ENCODE peak calls at places on chromosomes 3 and 15, in nine cellular contexts. Y, O, L, F, N, T, D, G and M are unnamed samples.

GRCh38 chr15:40974921-40975320 is 21.6 kb downstream of the CHAC1 start:
- DNase-seq in O (no peak), G (no peak), T (no peak), N (no peak), L (no peak), F (no peak), D (no peak), Y (no peak), M (no peak)

GRCh38 chr3:139343895-139344856 is at the start of gene MRPS22:
- DNase-seq in L (peak), T (peak), F (peak), D (peak), O (peak), N (peak), G (peak), Y (peak), M (peak)

GRCh38 chr3:15512173-15512572 is 9.3 kb downstream of the COLQ start:
- DNase-seq in N (peak), G (no peak), Y (no peak), D (no peak), T (no peak), F (no peak), O (no peak), L (peak), M (no peak)

GRCh38 chr3:60136606-60137005 is 1086.8 kb upstream of the CFAP20DC start:
- DNase-seq in Y (no peak), L (no peak), D (no peak), T (no peak), G (no peak), F (no peak), N (no peak), O (no peak), M (no peak)

GRCh38 chr3:137948400-137949072 is 61.4 kb upstream of the CLDN18 start:
- DNase-seq in D (no peak), O (no peak), L (no peak), N (no peak), Y (no peak), T (no peak), F (no peak), G (no peak), M (no peak)

GRCh38 chr3:194928183-194928736 is 242.6 kb downstream of the FAM43A start:
- DNase-seq in L (no peak), F (peak), Y (peak), N (peak), D (no peak), G (peak), T (no peak), O (no peak), M (peak)

GRCh38 chr3:84877092-84877491 is 81.7 kb upstream of the CADM2 start:
- DNase-seq in Y (no peak), N (no peak), G (peak), F (no peak), L (no peak), O (no peak), D (no peak), T (no peak), M (no peak)

GRCh38 chr3:42961633-42962032 is 17.5 kb upstream of the GASK1A start:
- DNase-seq in L (peak), T (no peak), Y (peak), F (peak), G (peak), O (peak), N (peak), D (no peak), M (peak)

GRCh38 chr3:72797773-72798543 is 50.3 kb downstream of the SHQ1 start:
- DNase-seq in O (no peak), F (no peak), D (no peak), L (peak), N (peak), Y (no peak), T (no peak), G (no peak), M (peak)

GRCh38 chr3:194872669-194872977 is 186.9 kb downstream of the FAM43A start:
- DNase-seq in D (peak), G (peak), O (peak), N (peak), T (no peak), Y (no peak), L (peak), F (peak), M (peak)

GRCh38 chr3:197478746-197479668 is 76.8 kb downstream of the BDH1 start:
- DNase-seq in O (no peak), Y (no peak), F (peak), T (no peak), D (no peak), L (peak), G (peak), N (peak), M (no peak)

GRCh38 chr3:122902326-122902725 is 107.5 kb downstream of the SLC49A4 start:
- DNase-seq in F (peak), T (no peak), Y (no peak), G (peak), D (no peak), N (no peak), L (no peak), O (no peak), M (no peak)

GRCh38 chr15:63362873-63363272 is 18.8 kb downstream of the CA12 start:
- DNase-seq in O (no peak), D (no peak), N (no peak), L (no peak), T (no peak), G (no peak), F (no peak), Y (no peak), M (no peak)

GRCh38 chr15:43859546-43859945 is 32.7 kb downstream of the WDR76 start:
- DNase-seq in Y (no peak), L (no peak), F (no peak), D (no peak), O (no peak), T (no peak), N (no peak), G (no peak), M (no peak)

GRCh38 chr15:100385300-100385699 is 43.5 kb upstream of the ADAMTS17 start:
- DNase-seq in L (no peak), Y (no peak), T (no peak), G (no peak), N (no peak), O (no peak), D (no peak), F (no peak), M (no peak)

GRCh38 chr3:114214542-114215341 is 22.6 kb downstream of the ZNF80 start:
- DNase-seq in N (no peak), T (no peak), D (no peak), Y (no peak), G (no peak), O (no peak), F (no peak), L (no peak), M (no peak)

GRCh38 chr15:75659928-75660645 is 12.4 kb downstream of the SNX33 start:
- DNase-seq in G (no peak), N (peak), Y (no peak), T (no peak), D (no peak), F (no peak), O (no peak), L (no peak), M (no peak)

GRCh38 chr15:63448261-63448660 is 56.1 kb upstream of the USP3 start:
- DNase-seq in O (no peak), G (no peak), T (no peak), N (no peak), D (no peak), L (no peak), F (no peak), Y (no peak), M (no peak)

GRCh38 chr3:135997554-135998320 is 32.2 kb downstream of the PPP2R3A start:
- DNase-seq in T (no peak), L (peak), F (no peak), D (no peak), Y (no peak), N (no peak), G (no peak), O (no peak), M (no peak)

GRCh38 chr15:35305031-35305555 is 220.0 kb upstream of the NANOGP8 start:
- DNase-seq in Y (no peak), G (no peak), O (no peak), T (no peak), L (no peak), D (no peak), N (no peak), F (no peak), M (peak)

GRCh38 chr3:97057365-97057764 is 243.0 kb downstream of the EPHA6 start:
- DNase-seq in G (no peak), F (no peak), O (no peak), T (no peak), Y (no peak), L (no peak), D (no peak), N (no peak), M (no peak)

GRCh38 chr15:92796163-92796611 is 103.9 kb upstream of the CHD2 start:
- DNase-seq in O (no peak), Y (no peak), D (no peak), N (no peak), F (no peak), G (no peak), L (no peak), T (no peak), M (no peak)

GRCh38 chr3:12556243-12556722 is 604 bp upstream of the MKRN2 start:
- DNase-seq in L (no peak), D (no peak), N (no peak), Y (no peak), T (no peak), G (no peak), F (no peak), O (no peak), M (no peak)

GRCh38 chr3:24686764-24687163 is 192.1 kb upstream of the THRB start:
- DNase-seq in O (no peak), N (peak), G (peak), Y (no peak), D (no peak), L (no peak), T (no peak), F (peak), M (no peak)

GRCh38 chr3:190862209-190863118 is at the start of gene GMNC:
- DNase-seq in D (peak), T (no peak), G (peak), L (peak), Y (peak), N (peak), O (peak), F (peak), M (peak)

GRCh38 chr3:46484911-46485696 is 12.7 kb upstream of the RTP3 start:
- DNase-seq in T (no peak), F (no peak), G (no peak), Y (no peak), L (no peak), N (no peak), D (peak), O (no peak), M (no peak)

GRCh38 chr3:99330924-99331532 is 307.4 kb upstream of the COL8A1 start:
- DNase-seq in F (peak), G (peak), L (no peak), Y (no peak), D (no peak), N (no peak), T (no peak), O (no peak), M (no peak)

GRCh38 chr3:34011171-34012101 is 213.0 kb downstream of the PDCD6IP start:
- DNase-seq in O (peak), D (peak), Y (no peak), F (no peak), N (peak), T (no peak), L (peak), G (peak), M (peak)

GRCh38 chr15:54772663-54773062 is 424.1 kb downstream of the RSL24D1 start:
- DNase-seq in N (no peak), D (no peak), G (no peak), Y (no peak), T (no peak), F (no peak), L (no peak), O (no peak), M (no peak)

GRCh38 chr3:187931111-187931510 is 185.8 kb upstream of the BCL6 start:
- DNase-seq in O (no peak), F (no peak), Y (no peak), L (no peak), N (no peak), G (no peak), D (no peak), T (no peak), M (no peak)

GRCh38 chr15:67109141-67110034 is 44.0 kb downstream of the SMAD3 start:
- DNase-seq in D (no peak), O (peak), N (peak), F (no peak), Y (no peak), L (no peak), T (no peak), G (no peak), M (peak)

GRCh38 chr15:55998478-55998877 is 5.1 kb upstream of the NEDD4 start:
- DNase-seq in Y (no peak), G (peak), O (no peak), L (no peak), N (no peak), T (no peak), D (no peak), F (peak), M (no peak)

GRCh38 chr15:80174017-80174746 is 21.4 kb downstream of the FAH start:
- DNase-seq in F (peak), L (no peak), G (peak), N (peak), D (no peak), T (no peak), Y (no peak), O (no peak), M (peak)

GRCh38 chr3:73827658-73828313 is 203.0 kb upstream of the PDZRN3 start:
- DNase-seq in Y (no peak), G (no peak), L (no peak), D (no peak), O (no peak), F (no peak), N (peak), T (no peak), M (no peak)

GRCh38 chr15:79283252-79284048 is 928 bp downstream of the ANKRD34C start:
- DNase-seq in O (peak), T (no peak), F (peak), G (peak), L (peak), D (peak), N (peak), Y (peak), M (peak)

GRCh38 chr3:41920406-41920970 is 41.4 kb downstream of the ULK4 start:
- DNase-seq in G (no peak), N (no peak), Y (peak), L (peak), D (no peak), T (no peak), F (no peak), O (no peak), M (no peak)

DNA sequence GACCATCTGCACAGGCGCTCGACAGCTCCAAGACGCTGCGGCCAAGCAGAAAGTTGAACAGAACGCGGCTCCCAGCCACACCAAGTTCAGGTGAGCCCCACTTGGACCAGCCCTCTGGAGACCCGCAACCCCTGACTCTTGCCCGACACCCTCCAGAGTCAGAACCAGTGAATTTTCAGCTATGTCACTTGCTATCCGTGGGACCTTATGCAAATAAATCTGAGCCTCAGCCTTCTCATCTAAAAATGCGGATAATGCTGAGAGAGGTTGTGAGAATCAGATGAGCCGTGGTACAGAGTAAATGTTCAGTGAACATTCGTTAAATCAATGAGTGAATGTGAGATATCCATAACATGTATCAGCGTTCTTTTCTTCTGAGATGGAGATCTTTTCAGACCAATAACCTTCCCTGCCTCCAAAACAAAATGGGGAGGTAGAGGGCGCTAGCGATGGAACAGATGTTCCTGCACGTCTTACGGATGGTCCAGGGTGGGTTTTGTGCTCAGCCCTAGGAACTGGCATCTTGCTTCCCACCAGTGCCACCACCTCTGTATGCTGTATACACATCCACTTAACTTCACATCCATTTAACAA is 524 bp downstream of the MRPS11 start:
- DNase-seq in L (peak), F (no peak), Y (peak), O (peak), N (peak), T (no peak), G (no peak), D (no peak), M (peak)
- H3K4me2 ChIP-seq in L (peak), F (peak), Y (peak), O (peak), N (peak), T (peak), G (peak), D (peak), M (peak)

GRCh38 chr3:65953881-65954733 is 84.6 kb downstream of the MAGI1 start:
- DNase-seq in O (peak), T (no peak), L (no peak), N (no peak), F (no peak), G (peak), Y (no peak), D (no peak), M (peak)
- H3K4me2 ChIP-seq in O (peak), T (no peak), L (peak), N (peak), F (peak), G (peak), Y (peak), D (no peak), M (peak)

DNA sequence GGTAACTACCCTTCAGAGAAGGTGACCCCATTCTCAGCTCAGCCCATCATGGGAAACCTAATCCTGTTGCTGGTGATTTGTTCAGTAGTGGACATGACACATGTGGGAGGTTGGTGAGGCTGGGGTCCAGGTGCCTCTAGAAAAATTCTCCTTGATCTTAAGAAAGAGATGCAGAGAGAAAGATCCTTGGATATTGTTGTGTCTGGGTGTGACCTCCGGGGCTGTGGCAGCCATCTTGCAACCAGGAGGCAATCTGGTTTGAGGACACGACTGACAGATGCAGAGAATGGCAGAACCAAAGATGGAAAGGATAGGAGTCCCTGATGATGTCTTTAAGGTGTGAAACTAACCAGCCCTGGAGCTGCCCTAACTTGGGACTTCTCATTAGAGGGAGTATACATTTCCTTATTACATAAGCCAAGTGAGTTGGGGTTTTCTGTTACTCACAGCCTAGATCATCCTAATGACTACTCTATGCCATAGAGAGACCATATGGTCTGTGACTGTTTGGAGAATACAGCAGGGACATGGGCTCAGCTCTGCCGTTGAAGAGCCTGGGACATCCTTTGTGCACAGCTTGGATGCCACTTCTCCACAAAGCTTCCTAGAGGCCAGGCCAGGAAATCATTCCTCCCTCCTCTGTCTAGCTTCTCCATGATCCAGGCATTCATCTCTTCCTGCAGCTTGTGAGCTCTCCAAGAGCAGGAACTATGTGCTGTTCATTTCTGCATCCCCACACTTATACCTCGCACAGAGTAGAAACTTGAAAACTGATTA is 45.8 kb downstream of the HRH1 start:
- DNase-seq in G (no peak), L (no peak), N (peak), F (peak), Y (no peak), D (no peak), O (no peak), T (no peak), M (no peak)
- H3K4me2 ChIP-seq in G (no peak), L (no peak), N (peak), F (no peak), Y (no peak), D (no peak), O (no peak), T (no peak), M (peak)

GRCh38 chr15:45631831-45632230 is 3.0 kb upstream of the SQOR start:
- DNase-seq in T (no peak), G (no peak), N (peak), Y (no peak), O (no peak), L (no peak), F (peak), D (no peak), M (no peak)
- H3K4me2 ChIP-seq in T (peak), G (peak), N (peak), Y (no peak), O (peak), L (no peak), F (peak), D (no peak), M (peak)

GRCh38 chr3:64686446-64686908 is 1.3 kb downstream of the ADAMTS9 start:
- DNase-seq in N (peak), T (no peak), O (peak), D (no peak), L (peak), Y (no peak), F (peak), G (peak), M (peak)

GRCh38 chr3:64685800-64686445 is 1.9 kb downstream of the ADAMTS9 start:
- DNase-seq in O (peak), Y (peak), D (peak), G (no peak), N (peak), T (no peak), L (peak), F (peak), M (peak)

GRCh38 chr3:64687381-64687780 is 419 bp downstream of the ADAMTS9 start:
- DNase-seq in O (no peak), Y (peak), N (no peak), L (no peak), G (no peak), T (no peak), F (peak), D (no peak), M (peak)

GRCh38 chr3:64684715-64685261 is 3.0 kb downstream of the ADAMTS9 start:
- DNase-seq in O (no peak), F (peak), D (peak), Y (peak), L (peak), G (no peak), N (peak), T (no peak), M (peak)

GRCh38 chr3:64685331-64685799 is 2.4 kb downstream of the ADAMTS9 start:
- DNase-seq in F (peak), G (no peak), L (no peak), O (no peak), Y (no peak), D (no peak), N (peak), T (no peak), M (no peak)
- H3K4me2 ChIP-seq in F (peak), G (no peak), L (peak), O (peak), Y (peak), D (peak), N (peak), T (no peak), M (peak)

GRCh38 chr3:30625541-30626438 is 19.4 kb downstream of the TGFBR2 start:
- DNase-seq in F (peak), L (no peak), D (no peak), T (no peak), N (peak), G (peak), O (peak), Y (no peak), M (peak)

GRCh38 chr3:30626443-30627181 is 20.2 kb downstream of the TGFBR2 start:
- DNase-seq in T (no peak), Y (no peak), L (no peak), F (peak), O (peak), N (peak), D (no peak), G (peak), M (no peak)

GRCh38 chr3:30622047-30622545 is 15.7 kb downstream of the TGFBR2 start:
- DNase-seq in Y (no peak), L (no peak), G (no peak), T (no peak), F (no peak), O (no peak), N (no peak), D (no peak), M (no peak)

GRCh38 chr3:30620402-30621360 is 14.3 kb downstream of the TGFBR2 start:
- DNase-seq in Y (no peak), D (no peak), O (no peak), L (no peak), T (no peak), G (peak), N (no peak), F (no peak), M (no peak)

GRCh38 chr3:30623375-30623774 is 17.0 kb downstream of the TGFBR2 start:
- DNase-seq in G (no peak), Y (no peak), L (no peak), N (peak), D (no peak), T (no peak), F (no peak), O (no peak), M (no peak)
- H3K4me2 ChIP-seq in G (no peak), Y (no peak), L (no peak), N (no peak), D (no peak), T (no peak), F (no peak), O (no peak), M (no peak)

GRCh38 chr15:90422043-90422442 is 34.0 kb downstream of the IQGAP1 start:
- DNase-seq in G (no peak), T (no peak), Y (no peak), L (no peak), F (no peak), D (no peak), O (no peak), N (no peak), M (no peak)
- H3K4me2 ChIP-seq in G (no peak), T (no peak), Y (no peak), L (no peak), F (no peak), D (no peak), O (peak), N (peak), M (no peak)

GRCh38 chr15:101625980-101626379 is 26.2 kb downstream of the TM2D3 start:
- DNase-seq in N (peak), F (no peak), T (no peak), D (no peak), G (no peak), L (no peak), Y (no peak), O (no peak), M (no peak)
- H3K4me2 ChIP-seq in N (no peak), F (no peak), T (no peak), D (no peak), G (no peak), L (no peak), Y (no peak), O (no peak), M (no peak)